ENCODE peak calls at places on chromosome 10, in five cellular contexts. One of them, this sample, is unnamed.

GRCh38 chr10:129771024-129771423 is 193.1 kb downstream of the EBF3 start:
- DNase-seq in brain microvascular endothelial cell: no peak
- DNase-seq in mammary epithelial cell: no peak
- DNase-seq in bronchial epithelial cell: no peak
- DNase-seq in PC-9: no peak
- DNase-seq in this sample: peak

GRCh38 chr10:97003804-97004201 is 171.7 kb downstream of the LCOR start:
- DNase-seq in brain microvascular endothelial cell: no peak
- DNase-seq in mammary epithelial cell: no peak
- DNase-seq in bronchial epithelial cell: no peak
- DNase-seq in PC-9: no peak
- DNase-seq in this sample: no peak

GRCh38 chr10:117763528-117763927 is 221.0 kb downstream of the EMX2 start:
- DNase-seq in brain microvascular endothelial cell: no peak
- DNase-seq in mammary epithelial cell: no peak
- DNase-seq in bronchial epithelial cell: no peak
- DNase-seq in PC-9: no peak
- DNase-seq in this sample: no peak

GRCh38 chr10:15293862-15294835 is 76.9 kb downstream of the FAM171A1 start:
- DNase-seq in brain microvascular endothelial cell: no peak
- DNase-seq in mammary epithelial cell: no peak
- DNase-seq in bronchial epithelial cell: no peak
- DNase-seq in PC-9: no peak
- DNase-seq in this sample: no peak

GRCh38 chr10:114879093-114879492 is 57.5 kb downstream of the FHIP2A start:
- DNase-seq in brain microvascular endothelial cell: no peak
- DNase-seq in mammary epithelial cell: no peak
- DNase-seq in bronchial epithelial cell: no peak
- DNase-seq in PC-9: no peak
- DNase-seq in this sample: no peak

GRCh38 chr10:97849491-97850402 is at the start of gene GOLGA7B:
- DNase-seq in brain microvascular endothelial cell: no peak
- DNase-seq in mammary epithelial cell: peak
- DNase-seq in bronchial epithelial cell: no peak
- DNase-seq in PC-9: peak
- DNase-seq in this sample: peak

GRCh38 chr10:125023269-125023668 is 81.3 kb downstream of the ZRANB1 start:
- DNase-seq in brain microvascular endothelial cell: no peak
- DNase-seq in mammary epithelial cell: no peak
- DNase-seq in bronchial epithelial cell: no peak
- DNase-seq in PC-9: no peak
- DNase-seq in this sample: no peak

GRCh38 chr10:649798-650690 is 39.4 kb downstream of the DIP2C start:
- DNase-seq in brain microvascular endothelial cell: no peak
- DNase-seq in mammary epithelial cell: no peak
- DNase-seq in bronchial epithelial cell: no peak
- DNase-seq in PC-9: no peak
- DNase-seq in this sample: no peak

GRCh38 chr10:99906470-99906869 is 103.3 kb downstream of the DNMBP start:
- DNase-seq in brain microvascular endothelial cell: peak
- DNase-seq in mammary epithelial cell: peak
- DNase-seq in bronchial epithelial cell: peak
- DNase-seq in PC-9: peak
- DNase-seq in this sample: no peak

GRCh38 chr10:132481690-132482089 is 55.9 kb upstream of the INPP5A start:
- DNase-seq in brain microvascular endothelial cell: no peak
- DNase-seq in mammary epithelial cell: no peak
- DNase-seq in bronchial epithelial cell: no peak
- DNase-seq in PC-9: no peak
- DNase-seq in this sample: no peak

GRCh38 chr10:44070282-44070681 is 314.6 kb downstream of the CXCL12 start:
- DNase-seq in brain microvascular endothelial cell: no peak
- DNase-seq in mammary epithelial cell: no peak
- DNase-seq in bronchial epithelial cell: no peak
- DNase-seq in PC-9: no peak
- DNase-seq in this sample: no peak

GRCh38 chr10:24645784-24646183 is 77.9 kb downstream of the ARHGAP21 start:
- DNase-seq in brain microvascular endothelial cell: no peak
- DNase-seq in mammary epithelial cell: no peak
- DNase-seq in bronchial epithelial cell: peak
- DNase-seq in PC-9: no peak
- DNase-seq in this sample: no peak

GRCh38 chr10:86037096-86037495 is 329.5 kb downstream of the GRID1 start:
- DNase-seq in brain microvascular endothelial cell: no peak
- DNase-seq in mammary epithelial cell: no peak
- DNase-seq in bronchial epithelial cell: no peak
- DNase-seq in PC-9: no peak
- DNase-seq in this sample: no peak

GRCh38 chr10:101467286-101467770 is 113.4 kb downstream of the BTRC start:
- DNase-seq in brain microvascular endothelial cell: peak
- DNase-seq in mammary epithelial cell: peak
- DNase-seq in bronchial epithelial cell: peak
- DNase-seq in PC-9: peak
- DNase-seq in this sample: no peak

GRCh38 chr10:116748041-116748440 is 5.7 kb upstream of the HSPA12A start:
- DNase-seq in brain microvascular endothelial cell: peak
- DNase-seq in mammary epithelial cell: peak
- DNase-seq in bronchial epithelial cell: peak
- DNase-seq in PC-9: peak
- DNase-seq in this sample: no peak

GRCh38 chr10:97203220-97203619 is 17.5 kb upstream of the SLIT1 start:
- DNase-seq in brain microvascular endothelial cell: no peak
- DNase-seq in mammary epithelial cell: no peak
- DNase-seq in bronchial epithelial cell: no peak
- DNase-seq in PC-9: no peak
- DNase-seq in this sample: no peak

GRCh38 chr10:110868981-110869380 is 2.7 kb upstream of the PDCD4 start:
- DNase-seq in brain microvascular endothelial cell: no peak
- DNase-seq in mammary epithelial cell: no peak
- DNase-seq in bronchial epithelial cell: no peak
- DNase-seq in PC-9: no peak
- DNase-seq in this sample: no peak

GRCh38 chr10:55500931-55501559 is 700.0 kb upstream of the PCDH15 start:
- DNase-seq in brain microvascular endothelial cell: peak
- DNase-seq in mammary epithelial cell: peak
- DNase-seq in bronchial epithelial cell: peak
- DNase-seq in PC-9: peak
- DNase-seq in this sample: no peak

GRCh38 chr10:130371686-130372085 is 235.5 kb downstream of the GLRX3 start:
- DNase-seq in brain microvascular endothelial cell: no peak
- DNase-seq in mammary epithelial cell: no peak
- DNase-seq in bronchial epithelial cell: no peak
- DNase-seq in PC-9: no peak
- DNase-seq in this sample: no peak

GRCh38 chr10:133292919-133293809 is 15.5 kb downstream of the TUBGCP2 start:
- DNase-seq in brain microvascular endothelial cell: peak
- DNase-seq in mammary epithelial cell: peak
- DNase-seq in bronchial epithelial cell: peak
- DNase-seq in PC-9: peak
- DNase-seq in this sample: no peak

GRCh38 chr10:117134084-117135025 is 3.7 kb downstream of the VAX1 start:
- DNase-seq in brain microvascular endothelial cell: no peak
- DNase-seq in mammary epithelial cell: no peak
- DNase-seq in bronchial epithelial cell: peak
- DNase-seq in PC-9: no peak
- DNase-seq in this sample: no peak

GRCh38 chr10:79266543-79267312 is 80.5 kb upstream of the PPIF start:
- DNase-seq in brain microvascular endothelial cell: peak
- DNase-seq in mammary epithelial cell: peak
- DNase-seq in bronchial epithelial cell: peak
- DNase-seq in PC-9: peak
- DNase-seq in this sample: no peak

GRCh38 chr10:283140-283479 is 147.9 kb downstream of the ZMYND11 start:
- DNase-seq in brain microvascular endothelial cell: no peak
- DNase-seq in mammary epithelial cell: no peak
- DNase-seq in bronchial epithelial cell: no peak
- DNase-seq in PC-9: no peak
- DNase-seq in this sample: no peak

GRCh38 chr10:72834183-72834825 is 59.2 kb upstream of the OIT3 start:
- DNase-seq in brain microvascular endothelial cell: peak
- DNase-seq in mammary epithelial cell: peak
- DNase-seq in bronchial epithelial cell: peak
- DNase-seq in PC-9: peak
- DNase-seq in this sample: no peak

GRCh38 chr10:31317652-31318381 is 1.2 kb upstream of the ZEB1 start:
- DNase-seq in brain microvascular endothelial cell: no peak
- DNase-seq in mammary epithelial cell: no peak
- DNase-seq in bronchial epithelial cell: no peak
- DNase-seq in PC-9: no peak
- DNase-seq in this sample: peak

GRCh38 chr10:72334832-72335393 is 19.8 kb downstream of the DNAJB12 start:
- DNase-seq in brain microvascular endothelial cell: peak
- DNase-seq in mammary epithelial cell: peak
- DNase-seq in bronchial epithelial cell: peak
- DNase-seq in PC-9: peak
- DNase-seq in this sample: no peak

GRCh38 chr10:119370046-119370770 is 162.8 kb downstream of the GRK5 start:
- DNase-seq in brain microvascular endothelial cell: peak
- DNase-seq in mammary epithelial cell: no peak
- DNase-seq in bronchial epithelial cell: no peak
- DNase-seq in PC-9: no peak
- DNase-seq in this sample: no peak

GRCh38 chr10:13563481-13564445 is 23.0 kb upstream of the PRPF18 start:
- DNase-seq in brain microvascular endothelial cell: no peak
- DNase-seq in mammary epithelial cell: peak
- DNase-seq in bronchial epithelial cell: no peak
- DNase-seq in PC-9: no peak
- DNase-seq in this sample: no peak

GRCh38 chr10:86958831-86959736 is 685 bp downstream of the SNCG start:
- DNase-seq in brain microvascular endothelial cell: peak
- DNase-seq in mammary epithelial cell: peak
- DNase-seq in bronchial epithelial cell: peak
- DNase-seq in PC-9: peak
- DNase-seq in this sample: no peak

GRCh38 chr10:96700477-96701099 is 19.7 kb downstream of the PIK3AP1 start:
- DNase-seq in brain microvascular endothelial cell: no peak
- DNase-seq in mammary epithelial cell: no peak
- DNase-seq in bronchial epithelial cell: no peak
- DNase-seq in PC-9: no peak
- DNase-seq in this sample: no peak

GRCh38 chr10:45470098-45471012 is 96.3 kb downstream of the ALOX5 start:
- DNase-seq in brain microvascular endothelial cell: peak
- DNase-seq in mammary epithelial cell: peak
- DNase-seq in bronchial epithelial cell: no peak
- DNase-seq in PC-9: peak
- DNase-seq in this sample: no peak

GRCh38 chr10:77187376-77187999 is 450.1 kb downstream of the KCNMA1 start:
- DNase-seq in brain microvascular endothelial cell: no peak
- DNase-seq in mammary epithelial cell: no peak
- DNase-seq in bronchial epithelial cell: peak
- DNase-seq in PC-9: no peak
- DNase-seq in this sample: no peak

GRCh38 chr10:89891006-89891405 is 189.6 kb downstream of the KIF20B start:
- DNase-seq in brain microvascular endothelial cell: no peak
- DNase-seq in mammary epithelial cell: no peak
- DNase-seq in bronchial epithelial cell: peak
- DNase-seq in PC-9: no peak
- DNase-seq in this sample: no peak

GRCh38 chr10:8112230-8112915 is 57.9 kb downstream of the GATA3 start:
- DNase-seq in brain microvascular endothelial cell: no peak
- DNase-seq in mammary epithelial cell: no peak
- DNase-seq in bronchial epithelial cell: no peak
- DNase-seq in PC-9: no peak
- DNase-seq in this sample: no peak

GRCh38 chr10:58782876-58783859 is 270.5 kb downstream of the BICC1 start:
- DNase-seq in brain microvascular endothelial cell: no peak
- DNase-seq in mammary epithelial cell: no peak
- DNase-seq in bronchial epithelial cell: no peak
- DNase-seq in PC-9: no peak
- DNase-seq in this sample: no peak

GRCh38 chr10:14958872-14959220 is 342 bp upstream of the MEIG1 start:
- DNase-seq in brain microvascular endothelial cell: no peak
- DNase-seq in mammary epithelial cell: no peak
- DNase-seq in bronchial epithelial cell: no peak
- DNase-seq in PC-9: no peak
- DNase-seq in this sample: no peak

GRCh38 chr10:49281461-49281860 is 17.5 kb upstream of the C10orf71 start:
- DNase-seq in brain microvascular endothelial cell: no peak
- DNase-seq in mammary epithelial cell: no peak
- DNase-seq in bronchial epithelial cell: no peak
- DNase-seq in PC-9: no peak
- DNase-seq in this sample: peak
- TF ChIP-seq CTCF in brain microvascular endothelial cell: peak
- TF ChIP-seq CTCF in mammary epithelial cell: no peak
- TF ChIP-seq CTCF in bronchial epithelial cell: no peak
- TF ChIP-seq CTCF in PC-9: peak
- TF ChIP-seq CTCF in this sample: peak

GRCh38 chr10:33335550-33335799 is 1.0 kb upstream of the NRP1 start:
- DNase-seq in brain microvascular endothelial cell: no peak
- DNase-seq in mammary epithelial cell: no peak
- DNase-seq in bronchial epithelial cell: no peak
- DNase-seq in PC-9: no peak
- DNase-seq in this sample: no peak

GRCh38 chr10:33336606-33337334 is 2.3 kb upstream of the NRP1 start:
- DNase-seq in brain microvascular endothelial cell: peak
- DNase-seq in mammary epithelial cell: peak
- DNase-seq in bronchial epithelial cell: no peak
- DNase-seq in PC-9: peak
- DNase-seq in this sample: peak

GRCh38 chr10:33335800-33336605 is 1.5 kb upstream of the NRP1 start:
- DNase-seq in brain microvascular endothelial cell: peak
- DNase-seq in mammary epithelial cell: peak
- DNase-seq in bronchial epithelial cell: no peak
- DNase-seq in PC-9: peak
- DNase-seq in this sample: peak

GRCh38 chr10:33334839-33335549 is 527 bp upstream of the NRP1 start:
- DNase-seq in brain microvascular endothelial cell: peak
- DNase-seq in mammary epithelial cell: peak
- DNase-seq in bronchial epithelial cell: peak
- DNase-seq in PC-9: peak
- DNase-seq in this sample: peak

GRCh38 chr10:33337335-33337854 is 2.9 kb upstream of the NRP1 start:
- DNase-seq in brain microvascular endothelial cell: peak
- DNase-seq in mammary epithelial cell: no peak
- DNase-seq in bronchial epithelial cell: no peak
- DNase-seq in PC-9: no peak
- DNase-seq in this sample: no peak
- TF ChIP-seq CTCF in brain microvascular endothelial cell: peak
- TF ChIP-seq CTCF in mammary epithelial cell: no peak
- TF ChIP-seq CTCF in bronchial epithelial cell: no peak
- TF ChIP-seq CTCF in PC-9: no peak
- TF ChIP-seq CTCF in this sample: peak

GRCh38 chr10:70558871-70559810 is 43.4 kb downstream of the PRF1 start:
- DNase-seq in brain microvascular endothelial cell: peak
- DNase-seq in mammary epithelial cell: peak
- DNase-seq in bronchial epithelial cell: peak
- DNase-seq in PC-9: peak
- DNase-seq in this sample: no peak
- TF ChIP-seq CTCF in brain microvascular endothelial cell: peak
- TF ChIP-seq CTCF in mammary epithelial cell: peak
- TF ChIP-seq CTCF in bronchial epithelial cell: peak
- TF ChIP-seq CTCF in PC-9: peak
- TF ChIP-seq CTCF in this sample: peak

GRCh38 chr10:19347592-19347991 is 299.0 kb downstream of the MALRD1 start:
- DNase-seq in brain microvascular endothelial cell: no peak
- DNase-seq in mammary epithelial cell: peak
- DNase-seq in bronchial epithelial cell: no peak
- DNase-seq in PC-9: no peak
- DNase-seq in this sample: no peak
- TF ChIP-seq CTCF in brain microvascular endothelial cell: peak
- TF ChIP-seq CTCF in mammary epithelial cell: no peak
- TF ChIP-seq CTCF in bronchial epithelial cell: peak
- TF ChIP-seq CTCF in PC-9: peak
- TF ChIP-seq CTCF in this sample: peak